ENCODE peak calls at places on chromosomes 6 and 20, in nine cellular contexts. N, M, T, C, E, J, H, F and S are unnamed samples. For H3K9me3 and H3K4me1, the result is how much of the 10 kb centered on the place peaks cover.

GRCh38 chr6:152050451-152051195 is 243.1 kb downstream of the ESR1 start:
- DNase-seq in E (no peak), N (no peak), T (no peak), J (no peak), H (no peak), F (no peak), M (no peak), C (peak), S (no peak)

GRCh38 chr6:126804255-126805064 is 314.0 kb upstream of the RSPO3 start:
- DNase-seq in E (no peak), T (no peak), M (no peak), H (no peak), N (no peak), J (no peak), F (peak), C (peak), S (no peak)

GRCh38 chr20:3813758-3814581 is 6.4 kb upstream of the AP5S1 start:
- DNase-seq in J (no peak), T (no peak), H (no peak), N (no peak), F (no peak), C (no peak), M (no peak), E (no peak), S (peak)

GRCh38 chr6:42104095-42104806 is 38.2 kb downstream of the C6orf132 start:
- DNase-seq in E (peak), H (peak), N (peak), F (peak), T (peak), C (no peak), J (peak), M (peak), S (peak)

GRCh38 chr6:5466459-5466858 is 205.1 kb downstream of the FARS2 start:
- DNase-seq in N (no peak), M (no peak), C (peak), F (no peak), E (no peak), T (no peak), H (no peak), J (no peak), S (no peak)

GRCh38 chr6:82608777-82609176 is 245.2 kb downstream of the TPBG start:
- DNase-seq in N (no peak), T (no peak), H (no peak), F (no peak), M (no peak), C (no peak), J (no peak), E (no peak), S (no peak)

GRCh38 chr6:144543006-144543871 is 258.1 kb downstream of the UTRN start:
- DNase-seq in H (no peak), F (no peak), T (no peak), M (no peak), C (no peak), N (no peak), E (no peak), J (no peak), S (no peak)

GRCh38 chr6:46199387-46199786 is 28.6 kb upstream of the ENPP5 start:
- DNase-seq in J (no peak), H (no peak), F (no peak), N (no peak), M (no peak), E (no peak), C (no peak), T (peak), S (no peak)

GRCh38 chr6:159578629-159579028 is 114.4 kb downstream of the SOD2 start:
- DNase-seq in H (no peak), J (no peak), M (no peak), C (no peak), E (no peak), N (no peak), F (no peak), T (no peak), S (no peak)

GRCh38 chr6:21596379-21597242 is 3.1 kb downstream of the SOX4 start:
- DNase-seq in F (peak), T (peak), C (peak), E (peak), H (peak), N (peak), J (peak), M (peak), S (no peak)

GRCh38 chr6:137487947-137488735 is 6.1 kb downstream of the OLIG3 start:
- DNase-seq in F (no peak), M (no peak), J (no peak), H (no peak), T (no peak), E (no peak), N (no peak), C (no peak), S (no peak)

GRCh38 chr20:33433465-33433864 is 10.1 kb downstream of the SNTA1 start:
- DNase-seq in T (peak), J (peak), H (peak), E (peak), F (peak), N (peak), C (no peak), M (peak), S (no peak)

GRCh38 chr20:1240549-1240948 is 14.7 kb downstream of the RAD21L1 start:
- DNase-seq in M (no peak), T (no peak), C (no peak), F (no peak), H (no peak), J (no peak), E (no peak), N (no peak), S (no peak)

GRCh38 chr6:151814614-151815013 is 7.1 kb downstream of the ESR1 start:
- DNase-seq in M (no peak), H (no peak), C (no peak), F (no peak), T (no peak), J (no peak), N (no peak), E (no peak), S (no peak)

GRCh38 chr20:49245921-49246740 is 26.9 kb downstream of the DDX27 start:
- DNase-seq in H (peak), M (peak), N (no peak), F (no peak), E (peak), C (peak), J (no peak), T (no peak), S (no peak)

GRCh38 chr6:23282243-23283021 is 713.1 kb downstream of the HDGFL1 start:
- DNase-seq in F (no peak), M (no peak), J (no peak), N (no peak), T (no peak), C (peak), H (no peak), E (no peak), S (no peak)

GRCh38 chr6:159595173-159595572 is 97.9 kb downstream of the SOD2 start:
- DNase-seq in T (no peak), C (peak), F (no peak), E (no peak), M (no peak), N (no peak), H (no peak), J (no peak), S (no peak)

GRCh38 chr6:136706431-136706830 is 85.8 kb downstream of the MAP3K5 start:
- DNase-seq in J (no peak), H (no peak), E (no peak), F (no peak), T (no peak), M (no peak), N (no peak), C (no peak), S (no peak)

GRCh38 chr20:36574278-36575065 is 1.1 kb downstream of the TGIF2 start:
- DNase-seq in E (peak), T (peak), N (peak), M (peak), F (peak), H (peak), C (peak), J (peak), S (peak)

GRCh38 chr6:133512410-133513016 is 271.4 kb downstream of the EYA4 start:
- DNase-seq in E (peak), H (no peak), N (no peak), J (no peak), F (peak), M (peak), T (no peak), C (peak), S (no peak)

GRCh38 chr6:114288696-114289095 is 54.1 kb downstream of the HS3ST5 start:
- DNase-seq in M (no peak), T (no peak), J (no peak), C (no peak), F (no peak), E (no peak), N (no peak), H (no peak), S (no peak)

GRCh38 chr20:5000263-5001173 is 792 bp downstream of the SLC23A2 start:
- DNase-seq in M (peak), T (peak), E (peak), J (peak), N (peak), H (peak), F (peak), C (peak), S (no peak)

GRCh38 chr6:96834070-96834469 is 3.2 kb downstream of the GPR63 start:
- DNase-seq in C (peak), J (no peak), T (no peak), E (no peak), M (no peak), F (no peak), H (no peak), N (no peak), S (no peak)

GRCh38 chr6:50825375-50826036 is 6.8 kb downstream of the TFAP2B start:
- DNase-seq in E (peak), C (no peak), H (no peak), N (no peak), M (no peak), J (no peak), F (no peak), T (no peak), S (no peak)

GRCh38 chr6:40586800-40587201 is 363 bp downstream of the LRFN2 start:
- DNase-seq in E (no peak), F (no peak), J (no peak), C (peak), N (no peak), H (no peak), T (no peak), M (no peak), S (no peak)

GRCh38 chr20:63968928-63969760 is 586 bp downstream of the ZNF512B start:
- DNase-seq in J (no peak), M (peak), E (peak), T (peak), H (peak), F (peak), C (peak), N (peak), S (peak)

GRCh38 chr20:1783245-1783644 is 112.0 kb upstream of the SIRPA start:
- DNase-seq in N (no peak), E (no peak), C (no peak), J (no peak), T (no peak), M (no peak), F (no peak), H (no peak), S (no peak)

GRCh38 chr6:107816818-107817217 is 7.3 kb downstream of the SCML4 start:
- DNase-seq in M (no peak), J (no peak), F (no peak), H (no peak), C (no peak), N (no peak), T (no peak), E (no peak), S (no peak)

GRCh38 chr6:120675886-120676285 is 658.4 kb downstream of the TBC1D32 start:
- DNase-seq in J (no peak), F (no peak), T (no peak), H (no peak), M (no peak), E (no peak), N (no peak), C (no peak), S (no peak)

GRCh38 chr20:13149371-13149770 is 71.7 kb upstream of the ISM1 start:
- DNase-seq in C (peak), T (no peak), M (no peak), N (no peak), E (no peak), J (no peak), F (no peak), H (no peak), S (no peak)

GRCh38 chr6:146224988-146225387 is 196.1 kb downstream of the GRM1 start:
- DNase-seq in J (no peak), M (no peak), F (no peak), H (no peak), N (no peak), E (no peak), T (no peak), C (no peak), S (no peak)

GRCh38 chr6:109187399-109188114 is 92.2 kb downstream of the CEP57L1 start:
- DNase-seq in N (no peak), E (peak), M (peak), T (no peak), F (peak), C (peak), H (peak), J (peak), S (peak)

GRCh38 chr6:135114355-135115145 is 59.9 kb upstream of the HBS1L start:
- DNase-seq in E (no peak), J (no peak), T (no peak), C (no peak), M (no peak), H (no peak), F (no peak), N (no peak), S (no peak)

GRCh38 chr6:153001767-153002612 is 519 bp downstream of the MTRF1L start:
- DNase-seq in F (peak), T (no peak), C (peak), J (no peak), N (no peak), E (no peak), M (no peak), H (no peak), S (no peak)

GRCh38 chr6:33428219-33428890 is 8.5 kb downstream of the SYNGAP1 start:
- DNase-seq in N (peak), T (no peak), H (no peak), J (no peak), C (peak), F (no peak), E (no peak), M (peak), S (no peak)

GRCh38 chr6:2426561-2427340 is 181.3 kb upstream of the GMDS start:
- DNase-seq in F (no peak), C (peak), H (no peak), N (no peak), E (no peak), T (no peak), J (no peak), M (no peak), S (no peak)

GRCh38 chr20:41738584-41739193 is 120.5 kb upstream of the CHD6 start:
- DNase-seq in T (peak), E (no peak), J (no peak), M (no peak), N (no peak), H (peak), C (peak), F (peak), S (no peak)

GRCh38 chr6:9250852-9251251 is 815.5 kb upstream of the SLC35B3 start:
- DNase-seq in C (peak), E (no peak), J (no peak), T (no peak), F (peak), N (no peak), H (no peak), M (peak), S (no peak)

GRCh38 chr6:90190752-90191393 is 105.8 kb downstream of the BACH2 start:
- DNase-seq in C (no peak), N (no peak), F (no peak), T (no peak), H (no peak), E (no peak), J (no peak), M (no peak), S (no peak)
- H3K4me3 ChIP-seq in C (no peak), N (no peak), F (no peak), T (no peak), H (no peak), E (no peak), J (no peak), M (no peak), S (peak)

GRCh38 chr20:22088882-22089281 is 383.4 kb downstream of the PAX1 start:
- DNase-seq in N (no peak), M (no peak), C (no peak), E (no peak), J (no peak), H (no peak), F (no peak), T (no peak), S (no peak)
- H3K9me3 ChIP-seq in N (under half), M (under half), C (under half), E (under half), J (under half), H (half or more), F (half or more), T (under half), S (under half)

DNA sequence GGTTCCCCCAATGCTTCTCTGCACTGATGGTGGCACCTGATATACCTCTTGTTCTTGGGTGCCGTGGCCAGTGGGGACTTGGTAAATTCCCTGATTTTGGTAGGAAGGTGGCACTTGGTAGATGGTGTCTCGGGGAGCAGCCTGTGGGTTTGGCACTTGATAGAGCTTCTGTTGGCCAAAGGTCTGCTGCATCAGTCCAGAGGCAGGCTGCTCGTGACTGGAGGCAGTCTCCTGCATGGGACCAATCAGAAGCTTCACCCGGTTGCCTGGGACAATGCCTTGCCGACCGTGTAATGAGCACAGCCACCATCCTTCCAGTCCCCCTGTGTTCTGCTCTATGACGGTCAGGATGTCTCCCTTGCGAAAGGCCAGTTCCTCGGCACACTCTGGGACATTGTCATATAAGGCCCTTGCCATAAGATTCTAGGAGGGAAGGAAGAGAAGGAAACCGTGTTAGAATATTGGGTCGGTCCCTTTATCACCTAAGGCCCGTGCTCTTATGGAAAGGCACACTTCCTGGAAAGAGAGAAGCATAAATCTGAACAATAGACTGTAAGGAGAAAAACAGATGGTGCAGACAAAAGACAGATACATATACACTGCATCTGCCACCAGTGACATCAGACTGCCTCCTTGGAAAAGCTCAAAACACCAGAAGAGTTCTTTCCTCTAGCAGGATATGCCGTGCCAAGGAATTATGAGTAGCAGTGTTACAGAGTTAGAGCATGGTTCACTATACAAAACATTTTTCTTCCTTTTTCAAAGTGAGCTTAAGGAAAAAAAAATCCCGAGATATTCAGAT is 19.0 kb downstream of the NEDD9 start:
- DNase-seq in H (no peak), N (no peak), T (no peak), E (peak), M (no peak), J (no peak), C (no peak), F (no peak), S (no peak)
- H3K4me1 ChIP-seq in H (half or more), N (under half), T (under half), E (under half), M (half or more), J (half or more), C (half or more), F (half or more), S (under half)

DNA sequence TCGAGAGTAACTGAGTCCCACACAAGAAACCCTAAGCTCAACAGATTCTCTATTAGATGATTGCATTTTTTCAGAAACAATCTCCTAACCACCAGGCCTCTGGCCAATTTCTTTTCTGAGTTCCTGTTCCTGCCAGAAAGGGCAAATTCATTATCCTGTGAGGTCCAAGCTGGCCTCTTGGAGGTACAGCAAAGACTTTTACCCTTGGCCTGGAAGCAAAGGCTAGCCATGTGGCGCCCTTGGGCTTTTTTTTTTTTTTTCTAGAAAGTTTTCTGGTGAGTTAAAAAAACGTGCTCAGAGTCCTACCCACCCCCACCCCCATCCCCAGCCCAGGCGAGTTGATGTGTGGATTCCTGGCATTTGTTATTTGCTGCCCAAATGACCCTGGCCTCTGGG is 59.0 kb upstream of the EEF1A1 start:
- DNase-seq in F (peak), J (peak), M (peak), C (peak), H (no peak), E (peak), T (no peak), N (no peak), S (no peak)
- H3K4me3 ChIP-seq in F (peak), J (no peak), M (peak), C (peak), H (peak), E (no peak), T (peak), N (no peak), S (no peak)

DNA sequence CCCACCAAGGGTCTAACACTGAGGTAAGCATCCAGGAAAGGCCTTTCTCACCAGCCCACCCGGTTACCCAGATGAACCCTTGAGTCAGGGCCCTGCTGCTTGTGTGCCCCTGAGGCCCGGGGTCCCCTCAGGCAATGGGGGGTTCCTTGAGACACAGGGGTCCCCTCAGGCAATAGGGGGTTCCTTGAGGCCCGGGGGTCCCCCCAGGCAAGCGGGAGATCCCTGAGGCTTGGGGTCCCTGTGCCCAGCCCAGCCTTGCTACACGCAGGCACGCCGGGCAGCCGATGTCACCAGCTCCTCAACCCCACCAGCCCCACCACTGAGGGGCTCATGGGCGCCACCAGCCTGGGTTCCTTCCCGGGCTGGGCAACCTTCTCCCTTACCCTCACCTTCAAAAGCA is 247.2 kb downstream of the TTLL2 start:
- DNase-seq in J (no peak), F (no peak), C (no peak), T (no peak), M (no peak), E (no peak), N (no peak), H (no peak), S (no peak)
- H3K9me3 ChIP-seq in J (under half), F (under half), C (under half), T (under half), M (under half), E (under half), N (under half), H (under half), S (under half)